ENCODE peak calls at places on chromosomes 12 and 14, in four cellular contexts. R, P, B and Q are unnamed samples.

GRCh38 chr12:118589162-118589561 is 212.8 kb downstream of the SUDS3 start:
- DNase-seq in R (no peak), P (no peak), B (no peak), Q (no peak)

GRCh38 chr14:99234982-99235491 is 37.0 kb downstream of the BCL11B start:
- DNase-seq in R (peak; percentile 92), P (no peak), B (no peak), Q (no peak)

GRCh38 chr14:100051103-100051502 is 14.1 kb upstream of the EVL start:
- DNase-seq in R (no peak), P (no peak), B (no peak), Q (no peak)

GRCh38 chr12:66620026-66620425 is 58.9 kb downstream of the GRIP1 start:
- DNase-seq in R (no peak), P (no peak), B (no peak), Q (no peak)

GRCh38 chr14:74712499-74713394 is at the start of the genes AREL1 and FCF1:
- DNase-seq in R (peak; percentile 87), P (peak; percentile 90), B (peak; percentile 63), Q (peak; percentile 60)

GRCh38 chr12:89864419-89864818 is 155.8 kb upstream of the ATP2B1 start:
- DNase-seq in R (no peak), P (no peak), B (no peak), Q (no peak)

GRCh38 chr12:109052097-109052414 is 320 bp upstream of the USP30 start:
- DNase-seq in R (no peak), P (no peak), B (no peak), Q (no peak)

GRCh38 chr14:103372552-103373304 is 12.5 kb upstream of the MARK3 start:
- DNase-seq in R (no peak), P (no peak), B (no peak), Q (no peak)

GRCh38 chr12:26021534-26021933 is 63.1 kb downstream of the RASSF8 start:
- DNase-seq in R (no peak), P (no peak), B (no peak), Q (no peak)

GRCh38 chr14:86777950-86778602 is 1214.9 kb downstream of the GALC start:
- DNase-seq in R (no peak), P (no peak), B (no peak), Q (no peak)

GRCh38 chr14:81246561-81247270 is 26.0 kb upstream of the GTF2A1 start:
- DNase-seq in R (no peak), P (no peak), B (no peak), Q (no peak)

GRCh38 chr14:57209561-57209960 is 59.1 kb downstream of the EXOC5 start:
- DNase-seq in R (no peak), P (no peak), B (no peak), Q (peak; percentile 66)

GRCh38 chr12:45192041-45192695 is 23.7 kb upstream of the ANO6 start:
- DNase-seq in R (no peak), P (no peak), B (peak; percentile 9), Q (no peak)

GRCh38 chr12:82797480-82797879 is 110.8 kb downstream of the TMTC2 start:
- DNase-seq in R (no peak), P (peak; percentile 23), B (no peak), Q (no peak)

GRCh38 chr14:100649173-100649519 is 61.9 kb upstream of the BEGAIN start:
- DNase-seq in R (no peak), P (no peak), B (no peak), Q (no peak)

GRCh38 chr12:101485015-101485414 is 9.9 kb downstream of the SPIC start:
- DNase-seq in R (no peak), P (no peak), B (no peak), Q (no peak)

GRCh38 chr14:64812412-64812811 is 67.3 kb downstream of the SPTB start:
- DNase-seq in R (peak; percentile 79), P (no peak), B (no peak), Q (no peak)

GRCh38 chr14:28467611-28468010 is 299.0 kb upstream of the FOXG1 start:
- DNase-seq in R (no peak), P (no peak), B (no peak), Q (no peak)

GRCh38 chr14:58713677-58714076 is 75.9 kb downstream of the DACT1 start:
- DNase-seq in R (no peak), P (no peak), B (no peak), Q (no peak)

GRCh38 chr14:58716706-58717105 is 78.9 kb downstream of the DACT1 start:
- DNase-seq in R (no peak), P (no peak), B (no peak), Q (no peak)

GRCh38 chr14:58709949-58710348 is 72.2 kb downstream of the DACT1 start:
- DNase-seq in R (no peak), P (no peak), B (no peak), Q (no peak)

GRCh38 chr14:58711382-58711781 is 73.6 kb downstream of the DACT1 start:
- DNase-seq in R (no peak), P (no peak), B (no peak), Q (no peak)

GRCh38 chr14:58712357-58712756 is 74.6 kb downstream of the DACT1 start:
- DNase-seq in R (no peak), P (peak; percentile 27), B (no peak), Q (no peak)
- H3K9ac ChIP-seq in R (no peak overlapping the region), P (no peak overlapping the region), B (no peak overlapping the region), Q (no peak overlapping the region)

GRCh38 chr14:104688505-104688754 is 988 bp upstream of the INF2 start:
- DNase-seq in R (no peak), P (no peak), B (no peak), Q (no peak)
- H3K9ac ChIP-seq in R (no peak overlapping the region), P (no peak overlapping the region), B (peak overlapping the region; percentile 64), Q (no peak overlapping the region)

GRCh38 chr12:31369712-31370521 is 44.0 kb upstream of the SINHCAF start:
- DNase-seq in R (peak; percentile 76), P (no peak), B (peak; percentile 66), Q (no peak)
- H3K9ac ChIP-seq in R (peak overlapping the region; percentile 64), P (no peak overlapping the region), B (peak overlapping the region; percentile 76), Q (no peak overlapping the region)

DNA sequence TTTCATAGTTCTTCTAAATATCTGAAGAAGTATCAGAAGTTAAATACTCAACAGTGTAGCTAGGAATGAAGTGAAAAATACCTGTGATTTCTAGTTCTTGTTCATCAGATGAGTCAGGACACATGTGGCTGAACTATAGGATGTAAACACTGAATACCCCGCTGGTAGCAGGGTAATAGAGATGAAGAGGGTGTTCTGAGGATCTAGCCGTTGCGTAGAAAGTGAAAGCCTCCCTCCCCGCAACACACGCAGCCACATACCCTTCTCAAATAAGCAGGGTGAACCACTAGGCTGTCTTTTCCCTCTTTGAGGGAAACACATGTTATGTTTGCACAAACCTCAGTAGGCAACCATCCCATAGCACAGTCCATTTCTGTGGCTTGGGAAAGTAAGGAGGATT is 16.4 kb upstream of the RNASE12 start:
- DNase-seq in R (no peak), P (no peak), B (no peak), Q (no peak)
- H3K9ac ChIP-seq in R (no peak overlapping the region), P (no peak overlapping the region), B (no peak overlapping the region), Q (no peak overlapping the region)

DNA sequence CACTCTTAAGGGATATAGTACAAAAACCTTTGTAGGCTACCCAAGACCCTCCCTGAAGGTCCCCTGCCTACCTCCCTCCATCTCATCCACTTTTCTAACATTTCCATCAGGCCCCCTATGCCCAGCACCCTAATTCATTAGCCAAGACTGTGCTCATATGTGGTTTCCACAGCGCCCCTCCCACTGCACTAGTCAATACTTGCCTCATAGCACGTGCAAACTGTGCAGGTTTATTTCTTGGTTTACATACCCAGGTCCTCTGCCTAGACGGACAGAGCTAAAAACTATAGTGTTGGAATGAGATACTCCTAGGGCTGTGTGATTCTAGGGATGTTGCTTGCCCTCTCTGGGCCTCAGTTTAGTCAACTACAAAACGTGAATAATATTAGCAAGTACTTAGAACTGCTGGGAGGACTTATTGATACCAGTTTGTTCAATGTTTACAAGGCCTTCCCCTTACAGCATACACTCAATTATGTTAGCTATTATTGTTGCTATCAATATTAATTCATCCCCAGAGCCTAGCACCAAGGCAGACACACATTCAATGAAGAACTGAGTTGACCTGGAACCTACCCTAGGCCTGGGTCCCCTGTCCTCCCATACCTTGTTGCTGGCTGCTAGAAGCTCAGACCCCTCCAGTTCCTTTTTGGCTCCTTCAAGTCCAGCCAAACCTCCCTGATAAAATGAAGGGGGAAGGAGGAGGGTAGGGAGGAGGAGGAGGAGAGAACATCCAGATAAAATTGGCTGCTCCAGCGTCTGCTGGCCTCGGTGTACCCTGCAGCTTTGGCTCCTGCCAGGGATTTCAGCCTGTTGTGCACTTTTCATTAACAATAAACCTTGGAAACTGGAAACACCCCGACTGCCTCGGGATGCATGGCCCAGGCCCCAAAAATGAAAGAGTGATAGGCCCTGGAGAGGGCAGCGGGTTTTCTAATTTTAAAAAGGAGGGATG is 50.2 kb downstream of the NUAK1 start:
- DNase-seq in R (no peak), P (no peak), B (no peak), Q (no peak)
- H3K9ac ChIP-seq in R (no peak overlapping the region), P (no peak overlapping the region), B (no peak overlapping the region), Q (no peak overlapping the region)

GRCh38 chr12:79983969-79984629 is 49.2 kb upstream of the PPP1R12A start:
- DNase-seq in R (no peak), P (no peak), B (no peak), Q (no peak)
- H3K9ac ChIP-seq in R (no peak overlapping the region), P (peak overlapping the region; percentile 59), B (no peak overlapping the region), Q (no peak overlapping the region)

GRCh38 chr14:20683896-20684661 is at the start of gene RNASE4:
- DNase-seq in R (peak; percentile 80), P (peak; percentile 68), B (no peak), Q (no peak)
- H3K9ac ChIP-seq in R (peak within 1 kb of the TSS; percentile 51), P (peak within 1 kb of the TSS; percentile 97), B (peak within 1 kb of the TSS; percentile 78), Q (peak within 1 kb of the TSS; percentile 99)

GRCh38 chr14:68476965-68477455 is 315.9 kb downstream of the ZFP36L1 start:
- DNase-seq in R (no peak), P (no peak), B (no peak), Q (no peak)
- H3K9ac ChIP-seq in R (no peak overlapping the region), P (peak overlapping the region; percentile 3), B (no peak overlapping the region), Q (no peak overlapping the region)

GRCh38 chr14:75833326-75834020 is 148.3 kb downstream of the TGFB3 start:
- DNase-seq in R (no peak), P (no peak), B (no peak), Q (no peak)

GRCh38 chr14:75829316-75829715 is 152.5 kb downstream of the TGFB3 start:
- DNase-seq in R (no peak), P (no peak), B (no peak), Q (no peak)

GRCh38 chr14:75831971-75832370 is 149.8 kb downstream of the TGFB3 start:
- DNase-seq in R (no peak), P (no peak), B (no peak), Q (no peak)

GRCh38 chr14:75832621-75833297 is 149.0 kb downstream of the TGFB3 start:
- DNase-seq in R (no peak), P (no peak), B (no peak), Q (no peak)

GRCh38 chr14:75831455-75831854 is 150.3 kb downstream of the TGFB3 start:
- DNase-seq in R (no peak), P (no peak), B (no peak), Q (no peak)
- H3K9ac ChIP-seq in R (no peak overlapping the region), P (no peak overlapping the region), B (no peak overlapping the region), Q (no peak overlapping the region)